ENCODE peak calls at places on chromosomes 3 and 15, in eight cellular contexts. One of them, this sample, is unnamed.

GRCh38 chr3:57959407-57960173 is 48.6 kb upstream of the FLNB start:
- DNase-seq in NCI-H187 treated with DMSO at 0.1 percent for 48 hours: no peak
- DNase-seq in left lung: no peak
- DNase-seq in non-pigmented ciliary epithelial cell: no peak
- DNase-seq in ACHN: no peak
- DNase-seq in A549: no peak
- DNase-seq in HCT116: no peak
- DNase-seq in hypothalamus: no peak
- DNase-seq in this sample: no peak

GRCh38 chr3:52730681-52731080 is 24.8 kb downstream of the SPCS1 start:
- DNase-seq in A549: no peak
- DNase-seq in NCI-H187 treated with DMSO at 0.1 percent for 48 hours: no peak
- DNase-seq in hypothalamus: no peak
- DNase-seq in non-pigmented ciliary epithelial cell: no peak
- DNase-seq in left lung: no peak
- DNase-seq in ACHN: no peak
- DNase-seq in HCT116: no peak
- DNase-seq in this sample: no peak

GRCh38 chr15:32718822-32719716 is 1.3 kb downstream of the GREM1 start:
- DNase-seq in HCT116: no peak
- DNase-seq in NCI-H187 treated with DMSO at 0.1 percent for 48 hours: no peak
- DNase-seq in hypothalamus: no peak
- DNase-seq in ACHN: peak; percentile 4
- DNase-seq in non-pigmented ciliary epithelial cell: no peak
- DNase-seq in left lung: no peak
- DNase-seq in A549: peak; percentile 21
- DNase-seq in this sample: no peak

GRCh38 chr3:51718547-51719412 is 11.9 kb downstream of the GRM2 start:
- DNase-seq in non-pigmented ciliary epithelial cell: no peak
- DNase-seq in NCI-H187 treated with DMSO at 0.1 percent for 48 hours: peak; percentile 12
- DNase-seq in ACHN: peak; percentile 72
- DNase-seq in left lung: peak; percentile 68
- DNase-seq in hypothalamus: no peak
- DNase-seq in A549: peak; percentile 70
- DNase-seq in HCT116: peak; percentile 68
- DNase-seq in this sample: peak; percentile 67

GRCh38 chr3:4174760-4175159 is 128.4 kb upstream of the SETMAR start:
- DNase-seq in A549: no peak
- DNase-seq in left lung: no peak
- DNase-seq in non-pigmented ciliary epithelial cell: no peak
- DNase-seq in NCI-H187 treated with DMSO at 0.1 percent for 48 hours: no peak
- DNase-seq in HCT116: no peak
- DNase-seq in ACHN: no peak
- DNase-seq in hypothalamus: no peak
- DNase-seq in this sample: no peak

GRCh38 chr15:39625856-39626255 is 45.0 kb downstream of the THBS1 start:
- DNase-seq in non-pigmented ciliary epithelial cell: no peak
- DNase-seq in HCT116: no peak
- DNase-seq in NCI-H187 treated with DMSO at 0.1 percent for 48 hours: no peak
- DNase-seq in left lung: no peak
- DNase-seq in hypothalamus: no peak
- DNase-seq in A549: no peak
- DNase-seq in ACHN: no peak
- DNase-seq in this sample: no peak

GRCh38 chr3:138921316-138922292 is 25.3 kb downstream of the FOXL2 start:
- DNase-seq in ACHN: peak; percentile 78
- DNase-seq in left lung: no peak
- DNase-seq in non-pigmented ciliary epithelial cell: no peak
- DNase-seq in NCI-H187 treated with DMSO at 0.1 percent for 48 hours: no peak
- DNase-seq in HCT116: no peak
- DNase-seq in A549: peak; percentile 21
- DNase-seq in hypothalamus: no peak
- DNase-seq in this sample: no peak

GRCh38 chr3:134427400-134428111 is 53.3 kb upstream of the AMOTL2 start:
- DNase-seq in A549: peak; percentile 94
- DNase-seq in ACHN: peak; percentile 99
- DNase-seq in hypothalamus: no peak
- DNase-seq in NCI-H187 treated with DMSO at 0.1 percent for 48 hours: no peak
- DNase-seq in non-pigmented ciliary epithelial cell: peak; percentile 99
- DNase-seq in HCT116: peak; percentile 93
- DNase-seq in left lung: no peak
- DNase-seq in this sample: no peak

GRCh38 chr3:157830865-157831264 is 275.4 kb downstream of the SHOX2 start:
- DNase-seq in A549: no peak
- DNase-seq in left lung: no peak
- DNase-seq in non-pigmented ciliary epithelial cell: no peak
- DNase-seq in hypothalamus: no peak
- DNase-seq in ACHN: no peak
- DNase-seq in HCT116: no peak
- DNase-seq in NCI-H187 treated with DMSO at 0.1 percent for 48 hours: no peak
- DNase-seq in this sample: no peak

GRCh38 chr3:71229905-71230657 is 353.4 kb downstream of the FOXP1 start:
- DNase-seq in A549: no peak
- DNase-seq in HCT116: no peak
- DNase-seq in non-pigmented ciliary epithelial cell: no peak
- DNase-seq in NCI-H187 treated with DMSO at 0.1 percent for 48 hours: no peak
- DNase-seq in ACHN: no peak
- DNase-seq in left lung: no peak
- DNase-seq in hypothalamus: no peak
- DNase-seq in this sample: no peak

GRCh38 chr3:23288286-23288685 is 85.2 kb downstream of the UBE2E2 start:
- DNase-seq in HCT116: no peak
- DNase-seq in A549: no peak
- DNase-seq in left lung: no peak
- DNase-seq in hypothalamus: no peak
- DNase-seq in ACHN: no peak
- DNase-seq in non-pigmented ciliary epithelial cell: no peak
- DNase-seq in NCI-H187 treated with DMSO at 0.1 percent for 48 hours: no peak
- DNase-seq in this sample: no peak

This sample was measured in GM12892.